ENCODE peak calls at places on chromosomes 16 and 17, in nine cellular contexts. One of them, this sample, is unnamed.

GRCh38 chr16:12255473-12255872 is 278.9 kb downstream of the SNX29 start:
- DNase-seq in H9: no peak
- DNase-seq in fibroblast of pulmonary artery: no peak
- DNase-seq in HFF-Myc: no peak
- DNase-seq in CD14-positive monocyte: no peak
- DNase-seq in Peyer's patch: no peak
- DNase-seq in left ventricle myocardium inferior: no peak
- DNase-seq in kidney epithelial cell: no peak
- DNase-seq in endothelial cell: no peak
- DNase-seq in this sample: no peak

GRCh38 chr17:72145972-72146755 is 25.3 kb downstream of the SOX9 start:
- DNase-seq in kidney epithelial cell: no peak
- DNase-seq in H9: no peak
- DNase-seq in left ventricle myocardium inferior: no peak
- DNase-seq in HFF-Myc: no peak
- DNase-seq in Peyer's patch: no peak
- DNase-seq in CD14-positive monocyte: no peak
- DNase-seq in fibroblast of pulmonary artery: no peak
- DNase-seq in endothelial cell: no peak
- DNase-seq in this sample: no peak

GRCh38 chr16:58454178-58454577 is 45.8 kb upstream of the NDRG4 start:
- DNase-seq in endothelial cell: no peak
- DNase-seq in HFF-Myc: no peak
- DNase-seq in kidney epithelial cell: no peak
- DNase-seq in Peyer's patch: no peak
- DNase-seq in fibroblast of pulmonary artery: no peak
- DNase-seq in CD14-positive monocyte: no peak
- DNase-seq in left ventricle myocardium inferior: no peak
- DNase-seq in H9: no peak
- DNase-seq in this sample: no peak

GRCh38 chr16:49398761-49399160 is 25.2 kb downstream of the C16orf78 start:
- DNase-seq in left ventricle myocardium inferior: no peak
- DNase-seq in H9: no peak
- DNase-seq in CD14-positive monocyte: no peak
- DNase-seq in kidney epithelial cell: no peak
- DNase-seq in HFF-Myc: no peak
- DNase-seq in endothelial cell: no peak
- DNase-seq in Peyer's patch: no peak
- DNase-seq in fibroblast of pulmonary artery: no peak
- DNase-seq in this sample: no peak

GRCh38 chr16:80807916-80808315 is 3.5 kb upstream of the CDYL2 start:
- DNase-seq in CD14-positive monocyte: no peak
- DNase-seq in fibroblast of pulmonary artery: no peak
- DNase-seq in left ventricle myocardium inferior: no peak
- DNase-seq in HFF-Myc: peak; percentile 3
- DNase-seq in kidney epithelial cell: no peak
- DNase-seq in Peyer's patch: no peak
- DNase-seq in endothelial cell: no peak
- DNase-seq in H9: no peak
- DNase-seq in this sample: no peak

GRCh38 chr16:30368122-30368791 is 2.0 kb downstream of the TBC1D10B start:
- DNase-seq in H9: no peak
- DNase-seq in HFF-Myc: no peak
- DNase-seq in CD14-positive monocyte: peak; percentile 84
- DNase-seq in endothelial cell: no peak
- DNase-seq in Peyer's patch: no peak
- DNase-seq in left ventricle myocardium inferior: no peak
- DNase-seq in kidney epithelial cell: no peak
- DNase-seq in fibroblast of pulmonary artery: peak; percentile 61
- DNase-seq in this sample: no peak

GRCh38 chr16:23296994-23297393 is 5.1 kb upstream of the SCNN1B start:
- DNase-seq in fibroblast of pulmonary artery: no peak
- DNase-seq in HFF-Myc: no peak
- DNase-seq in left ventricle myocardium inferior: no peak
- DNase-seq in H9: peak; percentile 69
- DNase-seq in Peyer's patch: no peak
- DNase-seq in CD14-positive monocyte: no peak
- DNase-seq in kidney epithelial cell: no peak
- DNase-seq in endothelial cell: no peak
- DNase-seq in this sample: no peak

GRCh38 chr17:16477255-16477654 is 14.7 kb downstream of the LRRC75A start:
- DNase-seq in HFF-Myc: peak; percentile 84
- DNase-seq in left ventricle myocardium inferior: peak; percentile 37
- DNase-seq in endothelial cell: no peak
- DNase-seq in kidney epithelial cell: peak; percentile 68
- DNase-seq in CD14-positive monocyte: no peak
- DNase-seq in fibroblast of pulmonary artery: peak; percentile 83
- DNase-seq in H9: peak; percentile 79
- DNase-seq in Peyer's patch: no peak
- DNase-seq in this sample: no peak

GRCh38 chr17:16516594-16517018 is 24.6 kb upstream of the LRRC75A start:
- DNase-seq in Peyer's patch: no peak
- DNase-seq in fibroblast of pulmonary artery: peak; percentile 77
- DNase-seq in left ventricle myocardium inferior: no peak
- DNase-seq in CD14-positive monocyte: no peak
- DNase-seq in endothelial cell: no peak
- DNase-seq in H9: peak; percentile 70
- DNase-seq in HFF-Myc: peak; percentile 21
- DNase-seq in kidney epithelial cell: no peak
- DNase-seq in this sample: peak; percentile 23

GRCh38 chr17:49297141-49297540 is 64.9 kb downstream of the ZNF652 start:
- DNase-seq in kidney epithelial cell: no peak
- DNase-seq in endothelial cell: no peak
- DNase-seq in fibroblast of pulmonary artery: no peak
- DNase-seq in H9: no peak
- DNase-seq in HFF-Myc: no peak
- DNase-seq in Peyer's patch: no peak
- DNase-seq in left ventricle myocardium inferior: no peak
- DNase-seq in CD14-positive monocyte: no peak
- DNase-seq in this sample: no peak

GRCh38 chr17:31533546-31534155 is 142.2 kb downstream of the RAB11FIP4 start:
- DNase-seq in CD14-positive monocyte: no peak
- DNase-seq in H9: peak; percentile 79
- DNase-seq in left ventricle myocardium inferior: no peak
- DNase-seq in Peyer's patch: no peak
- DNase-seq in fibroblast of pulmonary artery: peak; percentile 75
- DNase-seq in kidney epithelial cell: peak; percentile 43
- DNase-seq in endothelial cell: peak; percentile 56
- DNase-seq in HFF-Myc: peak; percentile 46
- DNase-seq in this sample: peak; percentile 44

GRCh38 chr16:4463522-4464163 is 10.8 kb downstream of the NMRAL1 start:
- DNase-seq in H9: no peak
- DNase-seq in HFF-Myc: no peak
- DNase-seq in endothelial cell: no peak
- DNase-seq in kidney epithelial cell: no peak
- DNase-seq in left ventricle myocardium inferior: no peak
- DNase-seq in fibroblast of pulmonary artery: no peak
- DNase-seq in Peyer's patch: no peak
- DNase-seq in CD14-positive monocyte: no peak
- DNase-seq in this sample: no peak

GRCh38 chr17:82083009-82083408 is 15.0 kb downstream of the FASN start:
- DNase-seq in HFF-Myc: no peak
- DNase-seq in CD14-positive monocyte: no peak
- DNase-seq in Peyer's patch: no peak
- DNase-seq in left ventricle myocardium inferior: no peak
- DNase-seq in H9: no peak
- DNase-seq in fibroblast of pulmonary artery: no peak
- DNase-seq in kidney epithelial cell: no peak
- DNase-seq in endothelial cell: no peak
- DNase-seq in this sample: no peak

GRCh38 chr17:47726796-47727703 is 6.0 kb upstream of the TBX21 start:
- DNase-seq in CD14-positive monocyte: peak; percentile 30
- DNase-seq in Peyer's patch: peak; percentile 34
- DNase-seq in endothelial cell: no peak
- DNase-seq in left ventricle myocardium inferior: no peak
- DNase-seq in H9: no peak
- DNase-seq in fibroblast of pulmonary artery: no peak
- DNase-seq in HFF-Myc: no peak
- DNase-seq in kidney epithelial cell: no peak
- DNase-seq in this sample: no peak

GRCh38 chr17:35944151-35944550 is 638 bp upstream of the LYZL6 start:
- DNase-seq in fibroblast of pulmonary artery: no peak
- DNase-seq in kidney epithelial cell: no peak
- DNase-seq in left ventricle myocardium inferior: no peak
- DNase-seq in endothelial cell: no peak
- DNase-seq in Peyer's patch: no peak
- DNase-seq in CD14-positive monocyte: no peak
- DNase-seq in H9: no peak
- DNase-seq in HFF-Myc: no peak
- DNase-seq in this sample: no peak

GRCh38 chr16:19595043-19595767 is 39.7 kb downstream of the VPS35L start:
- DNase-seq in CD14-positive monocyte: no peak
- DNase-seq in fibroblast of pulmonary artery: peak; percentile 91
- DNase-seq in Peyer's patch: no peak
- DNase-seq in left ventricle myocardium inferior: peak; percentile 20
- DNase-seq in HFF-Myc: peak; percentile 32
- DNase-seq in kidney epithelial cell: peak; percentile 92
- DNase-seq in endothelial cell: no peak
- DNase-seq in H9: no peak
- DNase-seq in this sample: no peak

GRCh38 chr16:68445458-68445857 is 2.9 kb downstream of the SMPD3 start:
- DNase-seq in kidney epithelial cell: no peak
- DNase-seq in CD14-positive monocyte: peak; percentile 79
- DNase-seq in endothelial cell: peak; percentile 79
- DNase-seq in left ventricle myocardium inferior: no peak
- DNase-seq in H9: peak; percentile 74
- DNase-seq in Peyer's patch: no peak
- DNase-seq in fibroblast of pulmonary artery: peak; percentile 10
- DNase-seq in HFF-Myc: peak; percentile 31
- DNase-seq in this sample: peak; percentile 71

GRCh38 chr16:83231771-83232170 is 576.0 kb upstream of the HSBP1 start:
- DNase-seq in endothelial cell: no peak
- DNase-seq in kidney epithelial cell: no peak
- DNase-seq in HFF-Myc: peak; percentile 3
- DNase-seq in H9: no peak
- DNase-seq in Peyer's patch: no peak
- DNase-seq in fibroblast of pulmonary artery: no peak
- DNase-seq in CD14-positive monocyte: no peak
- DNase-seq in left ventricle myocardium inferior: no peak
- DNase-seq in this sample: no peak

GRCh38 chr16:56824335-56824734 is 40.7 kb upstream of the SLC12A3 start:
- DNase-seq in kidney epithelial cell: no peak
- DNase-seq in left ventricle myocardium inferior: peak; percentile 16
- DNase-seq in CD14-positive monocyte: no peak
- DNase-seq in fibroblast of pulmonary artery: no peak
- DNase-seq in H9: no peak
- DNase-seq in HFF-Myc: no peak
- DNase-seq in endothelial cell: no peak
- DNase-seq in Peyer's patch: no peak
- DNase-seq in this sample: no peak

GRCh38 chr16:86346034-86346433 is 164.3 kb upstream of the FOXF1 start:
- DNase-seq in H9: no peak
- DNase-seq in HFF-Myc: no peak
- DNase-seq in left ventricle myocardium inferior: no peak
- DNase-seq in kidney epithelial cell: no peak
- DNase-seq in Peyer's patch: no peak
- DNase-seq in endothelial cell: no peak
- DNase-seq in CD14-positive monocyte: no peak
- DNase-seq in fibroblast of pulmonary artery: no peak
- DNase-seq in this sample: no peak

GRCh38 chr16:88831838-88832237 is 20.1 kb upstream of the APRT start:
- DNase-seq in Peyer's patch: no peak
- DNase-seq in endothelial cell: no peak
- DNase-seq in fibroblast of pulmonary artery: no peak
- DNase-seq in HFF-Myc: no peak
- DNase-seq in kidney epithelial cell: no peak
- DNase-seq in CD14-positive monocyte: no peak
- DNase-seq in H9: no peak
- DNase-seq in left ventricle myocardium inferior: no peak
- DNase-seq in this sample: no peak
- TF ChIP-seq CTCF in Peyer's patch: no peak
- TF ChIP-seq CTCF in endothelial cell: no peak
- TF ChIP-seq CTCF in fibroblast of pulmonary artery: no peak
- TF ChIP-seq CTCF in HFF-Myc: no peak
- TF ChIP-seq CTCF in kidney epithelial cell: no peak
- TF ChIP-seq CTCF in CD14-positive monocyte: no peak
- TF ChIP-seq CTCF in H9: no peak
- TF ChIP-seq CTCF in left ventricle myocardium inferior: no peak
- TF ChIP-seq CTCF in this sample: no peak

DNA sequence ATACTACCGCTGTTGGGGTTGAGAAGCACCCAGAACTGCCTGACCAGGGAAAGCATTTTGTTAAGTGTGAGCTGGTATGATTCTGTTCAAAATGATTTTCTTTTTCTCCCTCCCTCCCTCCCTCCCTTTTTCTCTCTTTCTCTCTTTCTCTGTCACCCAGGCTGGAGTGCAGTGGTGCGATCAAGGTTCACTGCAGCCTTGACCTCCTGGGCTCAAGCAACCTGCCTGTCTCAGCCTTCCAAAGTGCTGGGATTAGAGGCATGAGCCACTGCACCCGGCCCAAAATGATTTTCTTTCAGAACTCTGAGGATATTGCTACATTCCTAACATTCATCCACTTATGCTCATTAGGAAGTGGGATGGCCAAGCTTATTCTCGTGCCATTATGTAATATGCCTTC is 41.3 kb downstream of the SLC47A1 start:
- DNase-seq in left ventricle myocardium inferior: no peak
- DNase-seq in fibroblast of pulmonary artery: no peak
- DNase-seq in kidney epithelial cell: no peak
- DNase-seq in Peyer's patch: no peak
- DNase-seq in HFF-Myc: no peak
- DNase-seq in endothelial cell: no peak
- DNase-seq in H9: no peak
- DNase-seq in CD14-positive monocyte: no peak
- DNase-seq in this sample: no peak
- TF ChIP-seq CTCF in left ventricle myocardium inferior: no peak
- TF ChIP-seq CTCF in fibroblast of pulmonary artery: no peak
- TF ChIP-seq CTCF in kidney epithelial cell: no peak
- TF ChIP-seq CTCF in Peyer's patch: no peak
- TF ChIP-seq CTCF in HFF-Myc: no peak
- TF ChIP-seq CTCF in endothelial cell: no peak
- TF ChIP-seq CTCF in H9: no peak
- TF ChIP-seq CTCF in CD14-positive monocyte: no peak
- TF ChIP-seq CTCF in this sample: no peak

DNA sequence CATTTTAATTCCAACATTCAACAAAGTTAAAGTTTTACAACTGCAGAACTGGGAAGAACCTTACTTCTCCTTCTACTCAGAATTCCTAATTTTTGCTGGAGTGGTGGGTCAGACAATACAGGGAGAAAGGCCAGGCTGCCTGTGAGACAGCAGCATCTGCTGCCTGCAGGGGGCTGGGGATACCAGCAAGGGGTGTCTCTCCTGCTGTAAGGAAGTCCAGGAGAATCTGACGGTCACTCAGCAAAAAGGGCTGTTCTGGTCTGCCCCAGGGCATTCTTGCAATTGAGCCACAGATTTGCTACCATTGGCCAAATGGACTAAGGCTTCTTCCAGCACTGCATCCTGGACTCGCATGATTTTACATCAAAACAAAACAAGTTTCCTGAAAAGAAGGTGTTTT is 426.6 kb upstream of the CDH11 start:
- DNase-seq in kidney epithelial cell: no peak
- DNase-seq in H9: peak; percentile 60
- DNase-seq in endothelial cell: no peak
- DNase-seq in Peyer's patch: no peak
- DNase-seq in HFF-Myc: no peak
- DNase-seq in CD14-positive monocyte: no peak
- DNase-seq in left ventricle myocardium inferior: no peak
- DNase-seq in fibroblast of pulmonary artery: peak; percentile 27
- DNase-seq in this sample: peak; percentile 15
- TF ChIP-seq CTCF in kidney epithelial cell: no peak
- TF ChIP-seq CTCF in H9: peak; percentile 53
- TF ChIP-seq CTCF in endothelial cell: no peak
- TF ChIP-seq CTCF in Peyer's patch: no peak
- TF ChIP-seq CTCF in HFF-Myc: peak; percentile 32
- TF ChIP-seq CTCF in CD14-positive monocyte: no peak
- TF ChIP-seq CTCF in left ventricle myocardium inferior: no peak
- TF ChIP-seq CTCF in fibroblast of pulmonary artery: peak; percentile 21
- TF ChIP-seq CTCF in this sample: no peak

GRCh38 chr16:9458816-9459215 is 367.4 kb downstream of the HAPSTR1 start:
- DNase-seq in H9: no peak
- DNase-seq in Peyer's patch: no peak
- DNase-seq in left ventricle myocardium inferior: no peak
- DNase-seq in HFF-Myc: no peak
- DNase-seq in kidney epithelial cell: no peak
- DNase-seq in endothelial cell: no peak
- DNase-seq in CD14-positive monocyte: no peak
- DNase-seq in fibroblast of pulmonary artery: no peak
- DNase-seq in this sample: no peak
- TF ChIP-seq CTCF in H9: no peak
- TF ChIP-seq CTCF in Peyer's patch: no peak
- TF ChIP-seq CTCF in left ventricle myocardium inferior: no peak
- TF ChIP-seq CTCF in HFF-Myc: no peak
- TF ChIP-seq CTCF in kidney epithelial cell: no peak
- TF ChIP-seq CTCF in endothelial cell: no peak
- TF ChIP-seq CTCF in CD14-positive monocyte: no peak
- TF ChIP-seq CTCF in fibroblast of pulmonary artery: no peak
- TF ChIP-seq CTCF in this sample: no peak

This sample was measured in nephron progenitor cell.